ENCODE peak calls at places on chromosomes 1 and 21, in four cellular contexts. C, D, Q and T are unnamed samples.

GRCh38 chr1:39183503-39184353 is 20.8 kb upstream of the MACF1 start:
- DNase-seq in C (peak; percentile 77), D (no peak), Q (peak; percentile 86), T (no peak)

GRCh38 chr21:46052703-46053651 is 44.9 kb upstream of the COL6A2 start:
- DNase-seq in C (no peak), D (no peak), Q (peak; percentile 89), T (peak; percentile 73)

GRCh38 chr1:159005676-159006075 is 4.0 kb upstream of the IFI16 start:
- DNase-seq in C (no peak), D (no peak), Q (peak; percentile 18), T (no peak)

GRCh38 chr1:21874778-21875547 is 62.1 kb downstream of the HSPG2 start:
- DNase-seq in C (no peak), D (peak; percentile 45), Q (no peak), T (no peak)

GRCh38 chr1:53413175-53414001 is 45.8 kb upstream of the DMRTB1 start:
- DNase-seq in C (peak; percentile 21), D (no peak), Q (peak; percentile 89), T (peak; percentile 91)

GRCh38 chr1:206456577-206457375 is 13.5 kb upstream of the IKBKE start:
- DNase-seq in C (no peak), D (no peak), Q (peak; percentile 76), T (no peak)

GRCh38 chr1:41238311-41239094 is 3.6 kb downstream of the SCMH1 start:
- DNase-seq in C (no peak), D (peak; percentile 75), Q (peak; percentile 60), T (no peak)

GRCh38 chr1:32066489-32066873 is 6.3 kb upstream of the TMEM39B start:
- DNase-seq in C (no peak), D (peak; percentile 23), Q (peak; percentile 96), T (no peak)

GRCh38 chr1:190373705-190374336 is 103.8 kb downstream of the BRINP3 start:
- DNase-seq in C (no peak), D (no peak), Q (no peak), T (no peak)

GRCh38 chr21:43772368-43772870 is 3.7 kb downstream of the CSTB start:
- DNase-seq in C (no peak), D (no peak), Q (no peak), T (no peak)

GRCh38 chr1:108327534-108328462 is 83.9 kb upstream of the NBPF4 start:
- DNase-seq in C (no peak), D (no peak), Q (no peak), T (no peak)

GRCh38 chr1:30728832-30729638 is 5.7 kb upstream of the MATN1 start:
- DNase-seq in C (no peak), D (no peak), Q (no peak), T (peak; percentile 58)

GRCh38 chr1:59017501-59018231 is 233.8 kb upstream of the JUN start:
- DNase-seq in C (no peak), D (no peak), Q (peak; percentile 54), T (no peak)

GRCh38 chr21:43325036-43325435 is 101.9 kb downstream of the SIK1 start:
- DNase-seq in C (no peak), D (no peak), Q (no peak), T (no peak)

GRCh38 chr21:15164678-15165303 is 100.0 kb upstream of the NRIP1 start:
- DNase-seq in C (no peak), D (no peak), Q (no peak), T (no peak)

GRCh38 chr1:21904725-21905520 is 32.2 kb downstream of the HSPG2 start:
- DNase-seq in C (no peak), D (peak; percentile 21), Q (peak; percentile 76), T (no peak)

GRCh38 chr1:210440081-210440480 is 111.4 kb downstream of the HHAT start:
- DNase-seq in C (no peak), D (no peak), Q (no peak), T (no peak)

GRCh38 chr1:93686497-93687250 is 5.0 kb upstream of the BCAR3 start:
- DNase-seq in C (no peak), D (no peak), Q (no peak), T (no peak)

GRCh38 chr1:64759968-64760367 is 15.1 kb downstream of the RAVER2 start:
- DNase-seq in C (no peak), D (no peak), Q (no peak), T (no peak)